ENCODE peak calls at places on chromosome 2, in six cellular contexts. C is WTC11; P is cardiac fibroblast; L is activated CD4-positive, alpha-beta T cell treated with anti-CD3 and anti-CD28 coated beads, Interleukin-2, amount 50 U/mL, for 24 hours; K is stimulated activated CD4-positive, alpha-beta T cell treated with anti-CD3 and anti-CD28 coated beads, Interleukin-4, amount 100 ng/mL, for 48 hours; F is foreskin fibroblast. N is an unnamed sample.

GRCh38 chr2:63692002-63692606 is 103.3 kb downstream of the MDH1 start:
- DNase-seq in F (peak; percentile 78), C (no peak), L (no peak), P (peak; percentile 73), K (no peak), N (peak; percentile 59)

GRCh38 chr2:167293172-167293781 is 405.0 kb downstream of the XIRP2 start:
- DNase-seq in K (no peak), P (peak; percentile 18), C (no peak), F (peak; percentile 67), L (no peak), N (no peak)

GRCh38 chr2:240631561-240632290 is 6.4 kb downstream of the GPR35 start:
- DNase-seq in K (no peak), C (no peak), L (no peak), P (no peak), F (no peak), N (no peak)

GRCh38 chr2:128808462-128809255 is 490.0 kb upstream of the HS6ST1 start:
- DNase-seq in L (no peak), F (peak; percentile 22), C (no peak), K (no peak), P (peak; percentile 62), N (peak; percentile 15)

GRCh38 chr2:62291052-62291451 is 95.1 kb downstream of the B3GNT2 start:
- DNase-seq in K (no peak), C (no peak), P (no peak), L (no peak), F (no peak), N (no peak)

GRCh38 chr2:104897515-104898184 is 43.7 kb downstream of the POU3F3 start:
- DNase-seq in F (peak; percentile 46), K (no peak), P (peak; percentile 0), L (no peak), C (no peak), N (no peak)

GRCh38 chr2:118657451-118657850 is 190.0 kb downstream of the EN1 start:
- DNase-seq in P (peak; percentile 27), K (no peak), L (no peak), C (no peak), F (peak; percentile 58), N (no peak)

GRCh38 chr2:236241181-236242056 is 22.8 kb downstream of the ASB18 start:
- DNase-seq in P (no peak), F (no peak), C (no peak), K (no peak), L (no peak), N (peak; percentile 41)

GRCh38 chr2:8534729-8535397 is 147.0 kb upstream of the ID2 start:
- DNase-seq in K (no peak), F (peak; percentile 15), L (no peak), C (no peak), P (peak; percentile 85), N (peak; percentile 71)

GRCh38 chr2:62215306-62216064 is 19.6 kb downstream of the B3GNT2 start:
- DNase-seq in F (peak; percentile 20), P (no peak), C (no peak), L (no peak), K (no peak), N (no peak)

GRCh38 chr2:41966431-41966893 is 81.4 kb upstream of the PKDCC start:
- DNase-seq in P (peak; percentile 97), L (no peak), F (peak; percentile 94), C (no peak), K (no peak), N (peak; percentile 95)

GRCh38 chr2:43220982-43221659 is 5.3 kb downstream of the ZFP36L2 start:
- DNase-seq in P (peak; percentile 96), F (peak; percentile 96), K (peak; percentile 22), C (peak; percentile 62), L (no peak), N (peak; percentile 43)

GRCh38 chr2:222912117-222912516 is 51.3 kb downstream of the ACSL3 start:
- DNase-seq in K (no peak), L (no peak), P (peak; percentile 65), F (peak; percentile 72), C (no peak), N (peak; percentile 6)

GRCh38 chr2:133040175-133040574 is 370.2 kb upstream of the LYPD1 start:
- DNase-seq in L (no peak), F (no peak), K (no peak), C (no peak), P (no peak), N (no peak)

GRCh38 chr2:211413746-211414145 is 857.3 kb downstream of the CPS1 start:
- DNase-seq in C (no peak), P (no peak), L (no peak), K (no peak), F (no peak), N (no peak)

GRCh38 chr2:200406379-200406778 is 99.9 kb downstream of the SPATS2L start:
- DNase-seq in C (no peak), L (no peak), P (peak; percentile 44), K (no peak), F (no peak), N (no peak)

GRCh38 chr2:190607014-190607597 is 41.8 kb upstream of the NAB1 start:
- DNase-seq in K (no peak), F (peak; percentile 20), L (no peak), C (no peak), P (peak; percentile 92), N (no peak)

GRCh38 chr2:218648473-218649100 is 10.8 kb downstream of the ZNF142 start:
- DNase-seq in K (no peak), P (peak; percentile 80), F (peak; percentile 82), L (no peak), C (peak; percentile 64), N (peak; percentile 79)

GRCh38 chr2:221104391-221104811 is 467.7 kb downstream of the EPHA4 start:
- DNase-seq in K (no peak), L (no peak), F (peak; percentile 64), C (peak; percentile 25), P (peak; percentile 42), N (peak; percentile 57)

GRCh38 chr2:601806-602455 is 75.3 kb downstream of the TMEM18 start:
- DNase-seq in K (no peak), C (no peak), P (no peak), F (no peak), L (no peak), N (no peak)

GRCh38 chr2:165474621-165475269 is 5.2 kb downstream of the CSRNP3 start:
- DNase-seq in L (no peak), P (no peak), K (no peak), F (no peak), C (no peak), N (no peak)

GRCh38 chr2:227366861-227367800 is 12.0 kb downstream of the TM4SF20 start:
- DNase-seq in L (no peak), K (no peak), P (peak; percentile 95), C (no peak), F (peak; percentile 82), N (peak; percentile 33)

GRCh38 chr2:46351388-46352141 is 54.4 kb downstream of the EPAS1 start:
- DNase-seq in K (peak; percentile 39), L (peak; percentile 29), C (peak; percentile 26), P (no peak), F (no peak), N (no peak)

GRCh38 chr2:121626777-121627524 is 22.3 kb downstream of the CLASP1 start:
- DNase-seq in P (peak; percentile 95), F (peak; percentile 86), K (no peak), L (no peak), C (no peak), N (no peak)

GRCh38 chr2:20015482-20016083 is 3.1 kb upstream of the MATN3 start:
- DNase-seq in P (peak; percentile 80), F (peak; percentile 73), K (no peak), C (no peak), L (no peak), N (peak; percentile 70)

GRCh38 chr2:16625201-16625729 is 40.4 kb downstream of the CYRIA start:
- DNase-seq in F (no peak), L (no peak), K (no peak), P (no peak), C (no peak), N (no peak)

GRCh38 chr2:184357033-184357432 is 241.3 kb upstream of the ZNF804A start:
- DNase-seq in C (no peak), F (no peak), P (no peak), K (no peak), L (no peak), N (no peak)

N was measured in AG08395.